ENCODE peak calls at places on chromosomes 4 and X, in five cellular contexts. X is stimulated activated CD4-positive, alpha-beta T cell treated with anti-CD3 and anti-CD28 coated beads, Interleukin-2, amount 100 ng/mL, for 24 hours; P is kidney epithelial cell; O is body of pancreas; F is omental fat pad. Y is an unnamed sample.

GRCh38 chr4:2686379-2687265 is 69.5 kb downstream of the TNIP2 start:
- DNase-seq in X (no peak), P (no peak), O (no peak), F (no peak), Y (no peak)

GRCh38 chr4:100935090-100935489 is 412.2 kb downstream of the PPP3CA start:
- DNase-seq in X (no peak), P (no peak), O (no peak), F (no peak), Y (no peak)

GRCh38 chr4:168694669-168695068 is 197.8 kb downstream of the PALLD start:
- DNase-seq in X (no peak), P (peak), O (no peak), F (no peak), Y (no peak)

GRCh38 chr4:183765121-183765990 is 106.3 kb downstream of the TRAPPC11 start:
- DNase-seq in X (no peak), P (no peak), O (peak), F (no peak), Y (no peak)

GRCh38 chr4:71267244-71267643 is 71.6 kb upstream of the SLC4A4 start:
- DNase-seq in X (no peak), P (no peak), O (no peak), F (no peak), Y (no peak)

GRCh38 chr4:143701365-143701764 is 890 bp upstream of the FREM3 start:
- DNase-seq in X (no peak), P (no peak), O (no peak), F (no peak), Y (no peak)

GRCh38 chr4:174834477-174834876 is 5.4 kb upstream of the GLRA3 start:
- DNase-seq in X (no peak), P (no peak), O (no peak), F (no peak), Y (no peak)

GRCh38 chr4:18593297-18594002 is 571.9 kb upstream of the LCORL start:
- DNase-seq in X (peak), P (peak), O (peak), F (no peak), Y (no peak)

GRCh38 chr4:85886665-85887064 is 411.7 kb downstream of the ARHGAP24 start:
- DNase-seq in X (no peak), P (no peak), O (no peak), F (no peak), Y (no peak)

GRCh38 chr4:25448379-25449109 is 71.5 kb downstream of the ANAPC4 start:
- DNase-seq in X (no peak), P (no peak), O (no peak), F (no peak), Y (no peak)

GRCh38 chr4:120517966-120518365 is 404.6 kb downstream of the PRDM5 start:
- DNase-seq in X (no peak), P (peak), O (peak), F (no peak), Y (no peak)

GRCh38 chr4:137597751-137598493 is 65.6 kb upstream of the PCDH18 start:
- DNase-seq in X (no peak), P (no peak), O (no peak), F (no peak), Y (no peak)

GRCh38 chr4:160835789-160836188 is 1328.0 kb downstream of the FSTL5 start:
- DNase-seq in X (no peak), P (peak), O (peak), F (no peak), Y (no peak)

GRCh38 chr4:106486533-106486932 is 118.0 kb upstream of the GIMD1 start:
- DNase-seq in X (no peak), P (no peak), O (no peak), F (no peak), Y (no peak)

GRCh38 chrX:87425618-87426017 is 92.0 kb upstream of the KLHL4 start:
- DNase-seq in X (no peak), P (no peak), O (no peak), F (no peak), Y (no peak)

GRCh38 chr4:53905935-53906377 is 158.4 kb downstream of the CHIC2 start:
- DNase-seq in X (no peak), P (peak), O (peak), F (no peak), Y (peak)

GRCh38 chr4:56817840-56818491 is 3.5 kb downstream of the SPINK2 start:
- DNase-seq in X (peak), P (no peak), O (no peak), F (no peak), Y (no peak)

GRCh38 chr4:186069734-186070133 is 778 bp downstream of the TLR3 start:
- DNase-seq in X (no peak), P (no peak), O (no peak), F (no peak), Y (no peak)

GRCh38 chr4:147078875-147079658 is 133.4 kb upstream of the TTC29 start:
- DNase-seq in X (no peak), P (no peak), O (no peak), F (no peak), Y (no peak)

GRCh38 chrX:152635941-152636340 is 1.8 kb upstream of the GABRQ start:
- DNase-seq in X (no peak), P (no peak), O (peak), F (no peak), Y (no peak)